ENCODE peak calls at places on chromosomes 13 and 19, in seven cellular contexts. W is NCI-H1930, A is T47D, E is K562, P is uterus, S is T-cell, K is kidney. V is an unnamed sample.

GRCh38 chr19:17611462-17612244 is 56.2 kb downstream of the COLGALT1 start:
- DNase-seq in W (no peak), A (no peak), E (no peak), P (no peak), S (no peak), K (no peak), V (no peak)

GRCh38 chr13:50713849-50714248 is 129.6 kb downstream of the DLEU7 start:
- DNase-seq in W (no peak), A (no peak), E (no peak), P (no peak), S (no peak), K (no peak), V (no peak)

GRCh38 chr19:16460454-16460853 is 11.3 kb downstream of the EPS15L1 start:
- DNase-seq in W (no peak), A (no peak), E (no peak), P (no peak), S (no peak), K (no peak), V (no peak)

GRCh38 chr19:44305457-44305856 is 632 bp upstream of the ZNF235 start:
- DNase-seq in W (no peak), A (no peak), E (no peak), P (no peak), S (no peak), K (no peak), V (no peak)

GRCh38 chr13:90238433-90238832 is 1109.1 kb upstream of the MIR17HG start:
- DNase-seq in W (no peak), A (no peak), E (no peak), P (no peak), S (no peak), K (no peak), V (no peak)

GRCh38 chr19:48271531-48272151 is 1.8 kb downstream of the ZNF114 start:
- DNase-seq in W (peak), A (peak), E (no peak), P (peak), S (no peak), K (peak), V (no peak)

GRCh38 chr19:6218497-6219146 is 61.2 kb downstream of the MLLT1 start:
- DNase-seq in W (peak), A (peak), E (peak), P (peak), S (peak), K (peak), V (no peak)

GRCh38 chr13:24650157-24650556 is 30.1 kb upstream of the ATP12A start:
- DNase-seq in W (no peak), A (no peak), E (no peak), P (no peak), S (no peak), K (no peak), V (no peak)

GRCh38 chr13:36859259-36859658 is 40.2 kb downstream of the RFXAP start:
- DNase-seq in W (peak), A (no peak), E (no peak), P (no peak), S (no peak), K (no peak), V (no peak)

GRCh38 chr13:48603375-48603774 is 50.4 kb upstream of the CYSLTR2 start:
- DNase-seq in W (no peak), A (no peak), E (no peak), P (no peak), S (no peak), K (no peak), V (no peak)